ENCODE peak calls at places on chromosomes 7 and 10, in nine cellular contexts. One of them, this sample, is unnamed.

GRCh38 chr10:132524443-132525285 is 12.9 kb upstream of the INPP5A start:
- DNase-seq in left lung: peak; percentile 21
- DNase-seq in AG04450: no peak
- DNase-seq in stimulated activated CD4-positive, alpha-beta T cell treated with anti-CD3 and anti-CD28 coated beads, Interleukin-4, amount 100 ng/mL, for 48 hours: no peak
- DNase-seq in stimulated activated CD8-positive, alpha-beta memory T cell treated with anti-CD3 and anti-CD28 coated beads, Interleukin-12 subunit alpha, Interleukin-12 subunit beta, amount 100 ng/mL, for 1 hour: no peak
- DNase-seq in amniotic epithelial cell: no peak
- DNase-seq in AG08395: no peak
- DNase-seq in cardiac muscle cell: no peak
- DNase-seq in HT1080: no peak
- DNase-seq in this sample: peak; percentile 42

GRCh38 chr7:100811480-100811879 is 15.8 kb downstream of the EPHB4 start:
- DNase-seq in HT1080: no peak
- DNase-seq in stimulated activated CD4-positive, alpha-beta T cell treated with anti-CD3 and anti-CD28 coated beads, Interleukin-4, amount 100 ng/mL, for 48 hours: no peak
- DNase-seq in stimulated activated CD8-positive, alpha-beta memory T cell treated with anti-CD3 and anti-CD28 coated beads, Interleukin-12 subunit alpha, Interleukin-12 subunit beta, amount 100 ng/mL, for 1 hour: no peak
- DNase-seq in amniotic epithelial cell: no peak
- DNase-seq in cardiac muscle cell: no peak
- DNase-seq in AG04450: no peak
- DNase-seq in AG08395: no peak
- DNase-seq in left lung: no peak
- DNase-seq in this sample: no peak

GRCh38 chr10:7417807-7418206 is 7.0 kb upstream of the SFMBT2 start:
- DNase-seq in AG04450: no peak
- DNase-seq in cardiac muscle cell: no peak
- DNase-seq in AG08395: no peak
- DNase-seq in HT1080: no peak
- DNase-seq in amniotic epithelial cell: no peak
- DNase-seq in stimulated activated CD8-positive, alpha-beta memory T cell treated with anti-CD3 and anti-CD28 coated beads, Interleukin-12 subunit alpha, Interleukin-12 subunit beta, amount 100 ng/mL, for 1 hour: no peak
- DNase-seq in left lung: no peak
- DNase-seq in stimulated activated CD4-positive, alpha-beta T cell treated with anti-CD3 and anti-CD28 coated beads, Interleukin-4, amount 100 ng/mL, for 48 hours: no peak
- DNase-seq in this sample: no peak

GRCh38 chr10:48400129-48400849 is 93.8 kb downstream of the MAPK8 start:
- DNase-seq in left lung: no peak
- DNase-seq in stimulated activated CD4-positive, alpha-beta T cell treated with anti-CD3 and anti-CD28 coated beads, Interleukin-4, amount 100 ng/mL, for 48 hours: no peak
- DNase-seq in stimulated activated CD8-positive, alpha-beta memory T cell treated with anti-CD3 and anti-CD28 coated beads, Interleukin-12 subunit alpha, Interleukin-12 subunit beta, amount 100 ng/mL, for 1 hour: no peak
- DNase-seq in cardiac muscle cell: no peak
- DNase-seq in AG04450: no peak
- DNase-seq in HT1080: peak; percentile 37
- DNase-seq in amniotic epithelial cell: no peak
- DNase-seq in AG08395: no peak
- DNase-seq in this sample: no peak

GRCh38 chr7:31416381-31416780 is 75.9 kb upstream of the NEUROD6 start:
- DNase-seq in AG04450: no peak
- DNase-seq in stimulated activated CD8-positive, alpha-beta memory T cell treated with anti-CD3 and anti-CD28 coated beads, Interleukin-12 subunit alpha, Interleukin-12 subunit beta, amount 100 ng/mL, for 1 hour: no peak
- DNase-seq in left lung: no peak
- DNase-seq in cardiac muscle cell: no peak
- DNase-seq in amniotic epithelial cell: no peak
- DNase-seq in AG08395: no peak
- DNase-seq in HT1080: no peak
- DNase-seq in stimulated activated CD4-positive, alpha-beta T cell treated with anti-CD3 and anti-CD28 coated beads, Interleukin-4, amount 100 ng/mL, for 48 hours: no peak
- DNase-seq in this sample: no peak

GRCh38 chr7:45082031-45082830 is 6.5 kb downstream of the NACAD start:
- DNase-seq in AG08395: no peak
- DNase-seq in stimulated activated CD8-positive, alpha-beta memory T cell treated with anti-CD3 and anti-CD28 coated beads, Interleukin-12 subunit alpha, Interleukin-12 subunit beta, amount 100 ng/mL, for 1 hour: no peak
- DNase-seq in cardiac muscle cell: peak; percentile 68
- DNase-seq in HT1080: no peak
- DNase-seq in amniotic epithelial cell: peak; percentile 64
- DNase-seq in AG04450: no peak
- DNase-seq in left lung: peak; percentile 30
- DNase-seq in stimulated activated CD4-positive, alpha-beta T cell treated with anti-CD3 and anti-CD28 coated beads, Interleukin-4, amount 100 ng/mL, for 48 hours: no peak
- DNase-seq in this sample: peak; percentile 73

GRCh38 chr10:3825244-3825643 is 40.2 kb upstream of the KLF6 start:
- DNase-seq in stimulated activated CD8-positive, alpha-beta memory T cell treated with anti-CD3 and anti-CD28 coated beads, Interleukin-12 subunit alpha, Interleukin-12 subunit beta, amount 100 ng/mL, for 1 hour: no peak
- DNase-seq in AG08395: peak; percentile 86
- DNase-seq in left lung: no peak
- DNase-seq in HT1080: peak; percentile 94
- DNase-seq in amniotic epithelial cell: peak; percentile 98
- DNase-seq in stimulated activated CD4-positive, alpha-beta T cell treated with anti-CD3 and anti-CD28 coated beads, Interleukin-4, amount 100 ng/mL, for 48 hours: no peak
- DNase-seq in cardiac muscle cell: peak; percentile 91
- DNase-seq in AG04450: no peak
- DNase-seq in this sample: no peak

GRCh38 chr10:69491611-69492010 is 40.3 kb downstream of the TSPAN15 start:
- DNase-seq in AG04450: no peak
- DNase-seq in cardiac muscle cell: no peak
- DNase-seq in AG08395: no peak
- DNase-seq in stimulated activated CD8-positive, alpha-beta memory T cell treated with anti-CD3 and anti-CD28 coated beads, Interleukin-12 subunit alpha, Interleukin-12 subunit beta, amount 100 ng/mL, for 1 hour: no peak
- DNase-seq in stimulated activated CD4-positive, alpha-beta T cell treated with anti-CD3 and anti-CD28 coated beads, Interleukin-4, amount 100 ng/mL, for 48 hours: no peak
- DNase-seq in HT1080: no peak
- DNase-seq in amniotic epithelial cell: no peak
- DNase-seq in left lung: no peak
- DNase-seq in this sample: no peak

GRCh38 chr10:122021421-122021820 is 32.5 kb downstream of the TACC2 start:
- DNase-seq in left lung: no peak
- DNase-seq in amniotic epithelial cell: no peak
- DNase-seq in AG08395: peak; percentile 16
- DNase-seq in AG04450: no peak
- DNase-seq in cardiac muscle cell: peak; percentile 56
- DNase-seq in stimulated activated CD4-positive, alpha-beta T cell treated with anti-CD3 and anti-CD28 coated beads, Interleukin-4, amount 100 ng/mL, for 48 hours: no peak
- DNase-seq in stimulated activated CD8-positive, alpha-beta memory T cell treated with anti-CD3 and anti-CD28 coated beads, Interleukin-12 subunit alpha, Interleukin-12 subunit beta, amount 100 ng/mL, for 1 hour: no peak
- DNase-seq in HT1080: no peak
- DNase-seq in this sample: no peak

GRCh38 chr10:89163265-89163995 is 43.7 kb downstream of the CH25H start:
- DNase-seq in amniotic epithelial cell: no peak
- DNase-seq in stimulated activated CD8-positive, alpha-beta memory T cell treated with anti-CD3 and anti-CD28 coated beads, Interleukin-12 subunit alpha, Interleukin-12 subunit beta, amount 100 ng/mL, for 1 hour: no peak
- DNase-seq in stimulated activated CD4-positive, alpha-beta T cell treated with anti-CD3 and anti-CD28 coated beads, Interleukin-4, amount 100 ng/mL, for 48 hours: peak; percentile 21
- DNase-seq in cardiac muscle cell: peak; percentile 47
- DNase-seq in HT1080: no peak
- DNase-seq in AG04450: no peak
- DNase-seq in left lung: peak; percentile 54
- DNase-seq in AG08395: peak; percentile 40
- DNase-seq in this sample: peak; percentile 74

GRCh38 chr7:36639826-36640225 is 84.5 kb downstream of the AOAH start:
- DNase-seq in AG04450: no peak
- DNase-seq in cardiac muscle cell: no peak
- DNase-seq in left lung: no peak
- DNase-seq in AG08395: no peak
- DNase-seq in stimulated activated CD4-positive, alpha-beta T cell treated with anti-CD3 and anti-CD28 coated beads, Interleukin-4, amount 100 ng/mL, for 48 hours: no peak
- DNase-seq in amniotic epithelial cell: no peak
- DNase-seq in stimulated activated CD8-positive, alpha-beta memory T cell treated with anti-CD3 and anti-CD28 coated beads, Interleukin-12 subunit alpha, Interleukin-12 subunit beta, amount 100 ng/mL, for 1 hour: peak; percentile 17
- DNase-seq in HT1080: no peak
- DNase-seq in this sample: no peak

GRCh38 chr7:3157541-3158287 is 114.0 kb upstream of the CARD11 start:
- DNase-seq in left lung: no peak
- DNase-seq in stimulated activated CD4-positive, alpha-beta T cell treated with anti-CD3 and anti-CD28 coated beads, Interleukin-4, amount 100 ng/mL, for 48 hours: no peak
- DNase-seq in cardiac muscle cell: peak; percentile 52
- DNase-seq in AG08395: no peak
- DNase-seq in HT1080: peak; percentile 55
- DNase-seq in amniotic epithelial cell: peak; percentile 12
- DNase-seq in stimulated activated CD8-positive, alpha-beta memory T cell treated with anti-CD3 and anti-CD28 coated beads, Interleukin-12 subunit alpha, Interleukin-12 subunit beta, amount 100 ng/mL, for 1 hour: no peak
- DNase-seq in AG04450: no peak
- DNase-seq in this sample: no peak

GRCh38 chr10:132500781-132501415 is 36.7 kb upstream of the INPP5A start:
- DNase-seq in stimulated activated CD4-positive, alpha-beta T cell treated with anti-CD3 and anti-CD28 coated beads, Interleukin-4, amount 100 ng/mL, for 48 hours: no peak
- DNase-seq in amniotic epithelial cell: no peak
- DNase-seq in HT1080: no peak
- DNase-seq in cardiac muscle cell: no peak
- DNase-seq in AG08395: no peak
- DNase-seq in stimulated activated CD8-positive, alpha-beta memory T cell treated with anti-CD3 and anti-CD28 coated beads, Interleukin-12 subunit alpha, Interleukin-12 subunit beta, amount 100 ng/mL, for 1 hour: no peak
- DNase-seq in left lung: no peak
- DNase-seq in AG04450: no peak
- DNase-seq in this sample: peak; percentile 26

GRCh38 chr10:129099486-129099885 is 367.6 kb upstream of the MGMT start:
- DNase-seq in AG04450: no peak
- DNase-seq in HT1080: no peak
- DNase-seq in stimulated activated CD4-positive, alpha-beta T cell treated with anti-CD3 and anti-CD28 coated beads, Interleukin-4, amount 100 ng/mL, for 48 hours: no peak
- DNase-seq in left lung: no peak
- DNase-seq in cardiac muscle cell: no peak
- DNase-seq in amniotic epithelial cell: no peak
- DNase-seq in AG08395: no peak
- DNase-seq in stimulated activated CD8-positive, alpha-beta memory T cell treated with anti-CD3 and anti-CD28 coated beads, Interleukin-12 subunit alpha, Interleukin-12 subunit beta, amount 100 ng/mL, for 1 hour: no peak
- DNase-seq in this sample: no peak

GRCh38 chr7:70707823-70708243 is 424.1 kb upstream of the GALNT17 start:
- DNase-seq in stimulated activated CD4-positive, alpha-beta T cell treated with anti-CD3 and anti-CD28 coated beads, Interleukin-4, amount 100 ng/mL, for 48 hours: no peak
- DNase-seq in left lung: no peak
- DNase-seq in amniotic epithelial cell: no peak
- DNase-seq in HT1080: no peak
- DNase-seq in stimulated activated CD8-positive, alpha-beta memory T cell treated with anti-CD3 and anti-CD28 coated beads, Interleukin-12 subunit alpha, Interleukin-12 subunit beta, amount 100 ng/mL, for 1 hour: no peak
- DNase-seq in cardiac muscle cell: no peak
- DNase-seq in AG08395: no peak
- DNase-seq in AG04450: no peak
- DNase-seq in this sample: no peak

GRCh38 chr10:89086801-89087513 is 96.4 kb downstream of the FAS start:
- DNase-seq in amniotic epithelial cell: no peak
- DNase-seq in cardiac muscle cell: peak; percentile 88
- DNase-seq in HT1080: peak; percentile 59
- DNase-seq in AG04450: peak; percentile 43
- DNase-seq in stimulated activated CD8-positive, alpha-beta memory T cell treated with anti-CD3 and anti-CD28 coated beads, Interleukin-12 subunit alpha, Interleukin-12 subunit beta, amount 100 ng/mL, for 1 hour: no peak
- DNase-seq in stimulated activated CD4-positive, alpha-beta T cell treated with anti-CD3 and anti-CD28 coated beads, Interleukin-4, amount 100 ng/mL, for 48 hours: no peak
- DNase-seq in left lung: peak; percentile 79
- DNase-seq in AG08395: peak; percentile 90
- DNase-seq in this sample: peak; percentile 92

GRCh38 chr7:20064181-20064970 is 152.8 kb downstream of the MACC1 start:
- DNase-seq in stimulated activated CD8-positive, alpha-beta memory T cell treated with anti-CD3 and anti-CD28 coated beads, Interleukin-12 subunit alpha, Interleukin-12 subunit beta, amount 100 ng/mL, for 1 hour: no peak
- DNase-seq in AG04450: no peak
- DNase-seq in amniotic epithelial cell: peak; percentile 48
- DNase-seq in left lung: no peak
- DNase-seq in HT1080: peak; percentile 8
- DNase-seq in cardiac muscle cell: no peak
- DNase-seq in stimulated activated CD4-positive, alpha-beta T cell treated with anti-CD3 and anti-CD28 coated beads, Interleukin-4, amount 100 ng/mL, for 48 hours: no peak
- DNase-seq in AG08395: peak; percentile 58
- DNase-seq in this sample: no peak

GRCh38 chr7:140638311-140638791 is 2.3 kb downstream of the DENND2A start:
- DNase-seq in AG08395: peak; percentile 73
- DNase-seq in cardiac muscle cell: peak; percentile 67
- DNase-seq in left lung: no peak
- DNase-seq in stimulated activated CD4-positive, alpha-beta T cell treated with anti-CD3 and anti-CD28 coated beads, Interleukin-4, amount 100 ng/mL, for 48 hours: no peak
- DNase-seq in AG04450: peak; percentile 56
- DNase-seq in stimulated activated CD8-positive, alpha-beta memory T cell treated with anti-CD3 and anti-CD28 coated beads, Interleukin-12 subunit alpha, Interleukin-12 subunit beta, amount 100 ng/mL, for 1 hour: no peak
- DNase-seq in amniotic epithelial cell: no peak
- DNase-seq in HT1080: no peak
- DNase-seq in this sample: peak; percentile 78

This sample was measured in suprapubic skin.